ENCODE peak calls at places on chromosomes 7 and 10, in four cellular contexts. Z, B, O and M are unnamed samples.
A peak's percentile ranks its signal among the peaks of the same experiment; 100 is the strongest.

GRCh38 chr10:61153766-61154165 is 209.8 kb upstream of the RHOBTB1 start:
- DNase-seq in Z (no peak), B (no peak), O (no peak), M (no peak)

GRCh38 chr10:86599041-86599440 is 55.3 kb upstream of the OPN4 start:
- DNase-seq in Z (no peak), B (no peak), O (no peak), M (no peak)

GRCh38 chr7:39824801-39825200 is 125.3 kb upstream of the CDK13 start:
- DNase-seq in B (no peak), Z (no peak), O (no peak), M (no peak)

GRCh38 chr10:28676297-28676967 is 889 bp upstream of the BAMBI start:
- DNase-seq in O (no peak), B (peak; percentile 26), Z (no peak), M (no peak)

GRCh38 chr10:7407368-7408002 is 3.3 kb downstream of the SFMBT2 start:
- DNase-seq in B (no peak), O (peak; percentile 55), Z (no peak), M (no peak)

GRCh38 chr10:31083765-31084184 is 52.1 kb upstream of the ZNF438 start:
- DNase-seq in O (no peak), B (peak; percentile 81), Z (peak; percentile 58), M (peak; percentile 12)

GRCh38 chr7:24829787-24830186 is 72.5 kb upstream of the GSDME start:
- DNase-seq in B (no peak), Z (no peak), O (no peak), M (no peak)

GRCh38 chr7:112135815-112136706 is 70.1 kb downstream of the DOCK4 start:
- DNase-seq in O (no peak), Z (no peak), B (no peak), M (no peak)

GRCh38 chr10:46028584-46029570 is 1.5 kb downstream of the NCOA4 start:
- DNase-seq in Z (peak; percentile 22), O (no peak), B (peak; percentile 26), M (no peak)

GRCh38 chr10:79393924-79394610 is 46.8 kb downstream of the PPIF start:
- DNase-seq in O (peak; percentile 35), Z (no peak), B (no peak), M (no peak)

GRCh38 chr7:129434846-129435318 is 650 bp downstream of the STRIP2 start:
- DNase-seq in B (peak; percentile 32), Z (no peak), O (peak; percentile 55), M (no peak)

GRCh38 chr10:101031796-101032636 is 982 bp downstream of the SFXN3 start:
- DNase-seq in B (peak; percentile 64), O (peak; percentile 86), Z (peak; percentile 79), M (peak; percentile 78)

GRCh38 chr10:67965456-67965855 is 81.0 kb downstream of the SIRT1 start:
- DNase-seq in Z (no peak), O (no peak), B (no peak), M (no peak)

GRCh38 chr7:91999631-92000571 is 59.2 kb downstream of the AKAP9 start:
- DNase-seq in Z (no peak), B (no peak), O (no peak), M (no peak)

GRCh38 chr10:101038486-101038885 is 7.5 kb downstream of the SFXN3 start:
- DNase-seq in Z (no peak), O (no peak), B (no peak), M (no peak)

GRCh38 chr10:8159628-8160165 is 105.2 kb downstream of the GATA3 start:
- DNase-seq in B (no peak), O (no peak), Z (no peak), M (no peak)

GRCh38 chr7:132548489-132549078 is 27.7 kb downstream of the PLXNA4 start:
- DNase-seq in Z (no peak), O (no peak), B (no peak), M (no peak)

GRCh38 chr10:37535459-37536246 is 321.8 kb downstream of the ZNF248 start:
- DNase-seq in B (no peak), O (no peak), Z (no peak), M (no peak)

GRCh38 chr7:19519443-19519977 is 189.3 kb downstream of the POLR1F start:
- DNase-seq in O (no peak), B (no peak), Z (no peak), M (no peak)

GRCh38 chr10:42753507-42754154 is 29.0 kb upstream of the BMS1 start:
- DNase-seq in Z (no peak), O (peak; percentile 57), B (no peak), M (no peak)

GRCh38 chr7:92460109-92460508 is 12.8 kb downstream of the GATAD1 start:
- DNase-seq in O (no peak), B (no peak), Z (no peak), M (no peak)

GRCh38 chr10:131267814-131268095 is 43.8 kb downstream of the TCERG1L start:
- DNase-seq in Z (no peak), O (no peak), B (no peak), M (no peak)

GRCh38 chr10:74227697-74228424 is 76.8 kb downstream of the ADK start:
- DNase-seq in Z (no peak), B (no peak), O (no peak), M (no peak)

GRCh38 chr7:129417073-129417472 is 17.2 kb upstream of the STRIP2 start:
- DNase-seq in Z (no peak), B (no peak), O (no peak), M (no peak)

GRCh38 chr7:141024668-141025067 is 9.9 kb upstream of the MRPS33 start:
- DNase-seq in B (no peak), O (no peak), Z (no peak), M (no peak)

GRCh38 chr10:6491841-6492609 is 88.1 kb downstream of the PRKCQ start:
- DNase-seq in B (no peak), O (no peak), Z (no peak), M (peak; percentile 85)

GRCh38 chr10:86693721-86694369 is 25.5 kb downstream of the LDB3 start:
- DNase-seq in Z (peak; percentile 47), O (no peak), B (peak; percentile 46), M (peak; percentile 58)

GRCh38 chr10:130337696-130338587 is 201.8 kb downstream of the GLRX3 start:
- DNase-seq in O (no peak), Z (no peak), B (no peak), M (no peak)

DNA sequence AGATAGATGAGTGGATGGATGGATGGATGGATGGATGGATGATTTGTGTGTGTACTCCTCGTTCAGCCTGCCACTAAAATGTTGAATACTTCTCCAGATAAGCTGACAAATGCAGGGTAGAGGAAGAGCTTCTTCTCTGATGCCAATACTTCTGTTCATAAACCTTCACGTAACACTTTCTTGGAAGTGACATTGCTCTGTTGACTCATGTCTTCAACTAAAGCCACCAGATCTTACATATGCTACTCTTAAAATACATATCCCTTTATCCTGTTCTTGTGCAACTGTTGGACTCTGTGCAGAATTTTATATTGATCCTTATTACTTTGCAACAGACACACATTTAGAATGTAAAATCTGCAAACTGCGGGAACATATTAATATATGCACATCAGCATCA is 26.9 kb downstream of the PIK3AP1 start:
- DNase-seq in B (no peak), Z (no peak), O (no peak), M (no peak)
- H3K36me3 ChIP-seq in B (no peaks in the 10 kb centered on the region), Z (no peaks in the 10 kb centered on the region), O (no peaks in the 10 kb centered on the region), M (no peaks in the 10 kb centered on the region)

DNA sequence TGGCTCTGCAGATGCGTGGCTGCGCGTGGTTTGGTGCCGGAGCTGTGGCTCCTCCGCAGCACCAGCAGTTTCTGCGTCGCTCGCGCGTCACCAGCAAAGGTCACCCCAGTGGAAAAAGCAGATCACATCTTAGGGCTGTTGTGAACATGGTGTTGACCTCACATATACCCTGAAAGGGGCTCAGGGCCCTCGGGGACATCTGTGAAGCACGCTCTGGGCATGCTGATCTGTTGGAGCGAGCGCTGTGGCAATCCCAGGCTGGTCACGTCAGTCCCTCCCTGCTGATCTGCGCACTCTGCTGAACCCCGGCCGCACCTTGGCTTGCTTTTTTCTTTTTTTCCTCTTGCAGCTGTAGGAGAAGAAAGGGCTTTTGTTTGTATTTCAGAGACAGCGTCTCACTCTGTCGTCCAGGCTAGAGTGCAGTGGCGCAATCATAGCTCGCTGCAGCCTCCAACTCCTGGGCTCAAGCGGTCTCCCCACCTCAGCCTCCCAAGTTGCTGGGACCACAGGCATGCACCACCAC is 33.3 kb upstream of the AP5Z1 start:
- DNase-seq in Z (no peak), O (no peak), B (no peak), M (no peak)
- H3K4me1 ChIP-seq in Z (peaks cover 54% of the 10 kb centered on the region), O (peaks cover 43% of the 10 kb centered on the region), B (peaks cover 16% of the 10 kb centered on the region), M (peaks cover 42% of the 10 kb centered on the region)

GRCh38 chr10:69360485-69361302 is 56.0 kb downstream of the TACR2 start:
- DNase-seq in Z (no peak), B (no peak), O (peak; percentile 90), M (no peak)

GRCh38 chr10:69363666-69364065 is 53.1 kb downstream of the TACR2 start:
- DNase-seq in B (no peak), Z (no peak), O (no peak), M (no peak)

GRCh38 chr10:69359089-69360025 is 57.4 kb downstream of the TACR2 start:
- DNase-seq in Z (peak; percentile 58), B (no peak), O (no peak), M (peak; percentile 44)

GRCh38 chr10:69362471-69362954 is 54.2 kb downstream of the TACR2 start:
- DNase-seq in Z (no peak), O (peak; percentile 92), B (peak; percentile 84), M (no peak)

DNA sequence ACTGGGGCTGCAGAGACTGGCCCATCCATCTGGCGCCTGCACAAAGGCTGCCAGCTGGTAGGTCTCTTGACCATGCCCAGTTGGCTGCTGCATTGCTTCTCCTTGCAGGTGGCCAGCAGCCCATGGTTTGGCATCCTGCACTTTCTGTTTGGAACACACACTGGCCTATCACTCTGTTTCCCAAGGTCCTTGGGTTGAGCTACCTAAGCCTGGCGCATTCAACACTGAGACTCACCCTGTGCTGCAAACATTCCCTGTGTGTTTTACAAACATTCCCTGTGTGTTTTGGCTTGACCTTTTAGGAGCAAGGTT is 55.5 kb downstream of the TACR2 start:
- DNase-seq in Z (no peak), B (no peak), O (peak; percentile 83), M (no peak)
- H3K36me3 ChIP-seq in Z (peaks cover 13% of the 10 kb centered on the region), B (peaks cover 56% of the 10 kb centered on the region), O (peaks cover 16% of the 10 kb centered on the region), M (peaks cover 12% of the 10 kb centered on the region)

DNA sequence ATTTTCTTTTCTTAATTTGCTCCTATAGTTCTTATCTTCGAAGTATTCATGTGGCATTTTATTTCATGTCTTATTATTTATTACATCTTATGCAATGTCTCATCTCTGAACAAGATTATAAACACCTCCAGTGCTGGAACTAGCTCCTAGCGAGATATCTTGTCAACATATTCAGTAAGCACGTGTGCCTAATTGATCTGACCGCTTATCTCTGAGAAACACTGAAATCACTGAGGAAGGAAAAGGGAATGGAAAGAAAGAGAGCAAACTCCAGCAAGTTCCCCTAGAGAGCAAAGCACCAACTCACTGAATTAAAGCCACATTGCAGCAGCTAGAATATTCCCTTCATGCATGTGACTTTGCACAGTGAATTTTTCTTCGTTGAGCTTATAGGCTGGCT is 177.0 kb upstream of the FRMD4A start:
- DNase-seq in O (no peak), Z (no peak), B (no peak), M (no peak)
- H3K4me1 ChIP-seq in O (no peaks in the 10 kb centered on the region), Z (peaks cover 24% of the 10 kb centered on the region), B (no peaks in the 10 kb centered on the region), M (peaks cover 19% of the 10 kb centered on the region)

GRCh38 chr7:70787275-70787674 is 344.7 kb upstream of the GALNT17 start:
- DNase-seq in Z (no peak), B (no peak), O (no peak), M (no peak)
- H3K36me3 ChIP-seq in Z (no peaks in the 10 kb centered on the region), B (no peaks in the 10 kb centered on the region), O (peaks cover 100% of the 10 kb centered on the region), M (no peaks in the 10 kb centered on the region)

GRCh38 chr7:144629011-144629410 is 206.8 kb downstream of the TPK1 start:
- DNase-seq in B (no peak), Z (no peak), O (no peak), M (no peak)

GRCh38 chr7:144629598-144629997 is 206.3 kb downstream of the TPK1 start:
- DNase-seq in O (no peak), Z (no peak), B (no peak), M (no peak)

GRCh38 chr7:144632724-144633123 is 203.1 kb downstream of the TPK1 start:
- DNase-seq in B (no peak), Z (no peak), O (no peak), M (no peak)
- H3K4me1 ChIP-seq in B (no peaks in the 10 kb centered on the region), Z (no peaks in the 10 kb centered on the region), O (no peaks in the 10 kb centered on the region), M (no peaks in the 10 kb centered on the region)

GRCh38 chr7:36441344-36442022 is 51.8 kb downstream of the ANLN start:
- DNase-seq in Z (no peak), B (no peak), O (no peak), M (no peak)
- H3K36me3 ChIP-seq in Z (no peaks in the 10 kb centered on the region), B (peaks cover 58% of the 10 kb centered on the region), O (no peaks in the 10 kb centered on the region), M (no peaks in the 10 kb centered on the region)